ENCODE peak calls at places on chromosome 20, in eight cellular contexts. M is Calu3; G is EL; A is lung; J is 8988T; D is activated CD4-positive, CD25-positive, alpha-beta regulatory T cell treated with anti-CD3 and anti-CD28 coated beads, Interleukin-2, amount 50 U/mL, for 72 hours; F is activated CD8-positive, alpha-beta memory T cell treated with anti-CD3 and anti-CD28 coated beads, Interleukin-2, amount 10 ng/mL, durations not matched to agents 7 days and 5 days; H is T47D. V is an unnamed sample.
A peak's percentile ranks its signal among the peaks of the same experiment; 100 is the strongest.

GRCh38 chr20:24993337-24994185 is 1.0 kb upstream of the APMAP start:
- DNase-seq in H (peak; percentile 86), F (peak; percentile 37), D (no peak), M (no peak), G (peak; percentile 61), J (no peak), A (no peak), V (no peak)

GRCh38 chr20:51801220-51801991 is 915 bp downstream of the SALL4 start:
- DNase-seq in G (no peak), H (no peak), M (peak; percentile 38), D (no peak), J (peak; percentile 37), F (no peak), A (no peak), V (peak; percentile 81)

GRCh38 chr20:34997171-34997570 is 41.5 kb downstream of the MYH7B start:
- DNase-seq in M (no peak), A (no peak), J (no peak), F (peak; percentile 45), G (no peak), H (no peak), D (no peak), V (no peak)

GRCh38 chr20:5569021-5569420 is 181.2 kb upstream of the SHLD1 start:
- DNase-seq in D (no peak), J (no peak), M (peak; percentile 53), F (peak; percentile 62), H (peak; percentile 66), A (no peak), G (peak; percentile 43), V (peak; percentile 58)

GRCh38 chr20:54654460-54654859 is 179.1 kb downstream of the DOK5 start:
- DNase-seq in H (no peak), J (no peak), D (no peak), M (no peak), F (no peak), G (no peak), A (no peak), V (no peak)

GRCh38 chr20:50341880-50342637 is 151.4 kb downstream of the CEBPB start:
- DNase-seq in J (no peak), D (no peak), F (no peak), A (no peak), G (no peak), M (no peak), H (no peak), V (no peak)

GRCh38 chr20:63067721-63068560 is 61.2 kb upstream of the BHLHE23 start:
- DNase-seq in M (no peak), G (no peak), H (no peak), F (no peak), J (no peak), A (no peak), D (no peak), V (no peak)

GRCh38 chr20:57072184-57072583 is 194.3 kb downstream of the BMP7 start:
- DNase-seq in A (no peak), G (no peak), M (no peak), D (no peak), F (no peak), H (no peak), J (no peak), V (no peak)

GRCh38 chr20:40797425-40797824 is 108.4 kb upstream of the MAFB start:
- DNase-seq in D (no peak), A (no peak), F (no peak), G (no peak), J (no peak), M (peak; percentile 33), H (peak; percentile 57), V (peak; percentile 71)

GRCh38 chr20:18091624-18092023 is 33.9 kb upstream of the OVOL2 start:
- DNase-seq in M (no peak), A (no peak), D (no peak), F (no peak), J (no peak), G (no peak), H (no peak), V (no peak)

GRCh38 chr20:32326507-32326851 is 31.7 kb upstream of the ASXL1 start:
- DNase-seq in D (no peak), M (no peak), A (no peak), H (no peak), F (no peak), G (no peak), J (no peak), V (peak; percentile 69)

GRCh38 chr20:61117725-61118124 is 134.3 kb upstream of the CDH4 start:
- DNase-seq in J (no peak), F (no peak), D (no peak), A (no peak), M (peak; percentile 43), G (peak; percentile 73), H (no peak), V (no peak)

GRCh38 chr20:52915564-52915963 is 56.6 kb upstream of the TSHZ2 start:
- DNase-seq in J (no peak), H (no peak), M (no peak), A (no peak), G (no peak), D (no peak), F (no peak), V (no peak)

GRCh38 chr20:41480054-41480770 is 113.6 kb upstream of the EMILIN3 start:
- DNase-seq in J (no peak), H (no peak), A (no peak), G (no peak), D (no peak), M (no peak), F (no peak), V (no peak)

GRCh38 chr20:35039146-35039545 is 53.5 kb downstream of the TRPC4AP start:
- DNase-seq in A (peak; percentile 76), J (no peak), G (no peak), D (no peak), F (no peak), M (peak; percentile 63), H (no peak), V (peak; percentile 95)

GRCh38 chr20:3603108-3603507 is 60.1 kb downstream of the GFRA4 start:
- DNase-seq in H (no peak), M (no peak), J (no peak), A (no peak), D (no peak), G (no peak), F (no peak), V (no peak)

GRCh38 chr20:57509665-57510237 is 15.2 kb downstream of the CTCFL start:
- DNase-seq in G (peak; percentile 43), M (peak; percentile 77), H (peak; percentile 76), F (no peak), D (no peak), J (peak; percentile 73), A (no peak), V (no peak)

GRCh38 chr20:1902188-1902587 is 7.0 kb downstream of the SIRPA start:
- DNase-seq in D (no peak), H (no peak), J (no peak), A (no peak), F (no peak), M (no peak), G (no peak), V (no peak)

GRCh38 chr20:10671221-10671849 is 2.5 kb downstream of the JAG1 start:
- DNase-seq in M (peak; percentile 83), F (peak; percentile 69), D (no peak), G (peak; percentile 97), H (no peak), J (peak; percentile 56), A (no peak), V (peak; percentile 82)

GRCh38 chr20:10125757-10126156 is 91.0 kb downstream of the ANKEF1 start:
- DNase-seq in A (no peak), H (no peak), M (no peak), F (no peak), J (no peak), D (no peak), G (peak; percentile 51), V (no peak)

GRCh38 chr20:31617432-31618104 is 12.5 kb downstream of the ID1 start:
- DNase-seq in J (no peak), F (no peak), D (no peak), H (no peak), A (no peak), G (no peak), M (no peak), V (no peak)

GRCh38 chr20:54668271-54669053 is 193.1 kb downstream of the DOK5 start:
- DNase-seq in F (peak; percentile 42), M (peak; percentile 75), A (no peak), J (peak; percentile 15), H (peak; percentile 59), G (peak; percentile 5), D (peak; percentile 33), V (peak; percentile 68)

GRCh38 chr20:23826541-23827018 is at the start of gene CST2:
- DNase-seq in H (no peak), A (no peak), D (no peak), G (peak; percentile 22), J (no peak), M (no peak), F (no peak), V (no peak)

GRCh38 chr20:47719211-47719610 is 66.1 kb downstream of the SULF2 start:
- DNase-seq in G (no peak), D (no peak), F (no peak), J (no peak), M (no peak), H (no peak), A (no peak), V (no peak)

GRCh38 chr20:35731862-35732643 is 10.0 kb downstream of the RBM39 start:
- DNase-seq in M (no peak), G (no peak), J (no peak), H (no peak), F (no peak), A (no peak), D (no peak), V (no peak)

GRCh38 chr20:24777746-24778145 is 171.3 kb upstream of the CST7 start:
- DNase-seq in H (no peak), D (no peak), G (no peak), F (no peak), M (no peak), A (no peak), J (no peak), V (peak; percentile 10)

V was measured in Caco-2.